ENCODE peak calls at places on chromosomes 7 and 10, in six cellular contexts. L is spleen, S is HCT116, D is adrenal gland, Y is transverse colon, P is gastrocnemius medialis. E is an unnamed sample. For H3K4me1, the result is how much of the 10 kb centered on the place peaks cover.

GRCh38 chr10:11354823-11355222 is 256.6 kb downstream of the USP6NL start:
- DNase-seq in L (no peak), S (no peak), D (no peak), Y (no peak), P (no peak), E (no peak)

GRCh38 chr7:56092789-56093531 is at the start of gene PHKG1:
- DNase-seq in L (peak), S (no peak), D (peak), Y (peak), P (peak), E (peak)

GRCh38 chr7:148472406-148472805 is 118.2 kb upstream of the C7orf33 start:
- DNase-seq in L (no peak), S (no peak), D (no peak), Y (no peak), P (no peak), E (no peak)

GRCh38 chr10:35626971-35627507 is 15.1 kb downstream of the FZD8 start:
- DNase-seq in L (no peak), S (no peak), D (no peak), Y (no peak), P (no peak), E (no peak)

GRCh38 chr7:1091019-1091643 is 3.2 kb downstream of the GPER1 start:
- DNase-seq in L (no peak), S (no peak), D (no peak), Y (no peak), P (no peak), E (no peak)

GRCh38 chr7:110943686-110944350 is 147.1 kb upstream of the LRRN3 start:
- DNase-seq in L (no peak), S (no peak), D (no peak), Y (no peak), P (no peak), E (no peak)

GRCh38 chr10:69377191-69377590 is 39.5 kb downstream of the TACR2 start:
- DNase-seq in L (no peak), S (no peak), D (no peak), Y (no peak), P (no peak), E (no peak)

GRCh38 chr10:47255866-47256265 is 44.1 kb upstream of the GDF10 start:
- DNase-seq in L (no peak), S (no peak), D (no peak), Y (no peak), P (no peak), E (no peak)

GRCh38 chr10:53597835-53598251 is 825.3 kb upstream of the MBL2 start:
- DNase-seq in L (no peak), S (no peak), D (no peak), Y (no peak), P (no peak), E (no peak)

GRCh38 chr7:34184466-34184865 is 279.1 kb downstream of the BMPER start:
- DNase-seq in L (no peak), S (no peak), D (no peak), Y (no peak), P (no peak), E (no peak)

GRCh38 chr7:105691692-105692564 is 110.6 kb upstream of the EFCAB10 start:
- DNase-seq in L (peak), S (no peak), D (peak), Y (peak), P (peak), E (peak)

GRCh38 chr10:12957081-12957480 is 44.4 kb downstream of the CCDC3 start:
- DNase-seq in L (no peak), S (no peak), D (no peak), Y (no peak), P (no peak), E (no peak)

GRCh38 chr10:11125004-11125403 is 107.3 kb downstream of the CELF2 start:
- DNase-seq in L (no peak), S (no peak), D (no peak), Y (no peak), P (no peak), E (no peak)

GRCh38 chr7:22435105-22435504 is 64.9 kb downstream of the STEAP1B start:
- DNase-seq in L (no peak), S (no peak), D (no peak), Y (no peak), P (no peak), E (no peak)

GRCh38 chr7:80537091-80537490 is 25.2 kb upstream of the GNAT3 start:
- DNase-seq in L (no peak), S (no peak), D (no peak), Y (no peak), P (no peak), E (no peak)

GRCh38 chr7:128008141-128008540 is 23.1 kb downstream of the LRRC4 start:
- DNase-seq in L (no peak), S (no peak), D (no peak), Y (no peak), P (no peak), E (no peak)

GRCh38 chr7:108592633-108593277 is 23.1 kb downstream of the DNAJB9 start:
- DNase-seq in L (no peak), S (no peak), D (no peak), Y (no peak), P (no peak), E (peak)

GRCh38 chr10:21293518-21294356 is 231.7 kb downstream of the SKIDA1 start:
- DNase-seq in L (no peak), S (no peak), D (no peak), Y (no peak), P (no peak), E (no peak)

GRCh38 chr7:44897299-44897698 is 12.0 kb upstream of the PURB start:
- DNase-seq in L (no peak), S (no peak), D (no peak), Y (no peak), P (no peak), E (no peak)

GRCh38 chr7:24778543-24779282 is 21.4 kb upstream of the GSDME start:
- DNase-seq in L (no peak), S (no peak), D (no peak), Y (no peak), P (peak), E (no peak)

DNA sequence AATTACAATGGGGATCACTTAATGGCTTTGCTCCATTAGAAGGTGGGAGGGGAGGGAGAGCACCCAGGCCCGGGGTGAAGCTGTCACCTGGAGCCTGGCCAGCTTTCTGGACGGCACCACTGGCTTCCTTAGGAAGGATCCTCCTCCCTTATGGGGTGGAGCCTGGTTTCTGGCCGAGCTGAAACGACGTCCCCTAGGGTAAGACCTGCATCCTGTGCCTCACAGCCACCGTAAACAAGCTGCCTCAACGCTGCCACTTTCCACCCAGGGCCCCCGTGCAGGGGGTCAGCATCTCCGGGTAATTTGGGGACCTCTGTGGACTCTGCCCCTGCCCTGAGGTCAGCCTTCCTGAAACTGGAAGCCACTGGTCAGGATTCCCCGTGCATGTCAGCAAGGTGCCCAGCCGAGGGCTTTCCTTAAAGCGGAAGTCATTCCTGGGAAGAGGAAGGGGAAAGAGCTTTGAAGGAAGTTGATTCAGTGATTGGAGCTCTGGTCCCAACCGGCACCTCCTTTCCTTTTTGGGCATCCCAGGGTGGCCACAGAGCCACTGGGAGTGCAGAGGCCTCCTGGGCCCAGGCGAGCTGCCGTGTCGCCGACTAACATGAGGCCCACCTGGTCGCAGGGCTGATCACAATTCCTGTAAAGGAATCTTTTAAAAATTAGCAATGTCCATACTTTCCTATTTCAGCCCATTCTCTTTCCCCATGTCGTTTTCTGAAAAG is 569.1 kb downstream of the DNAJB6 start:
- DNase-seq in L (no peak), S (peak), D (no peak), Y (no peak), P (no peak), E (no peak)
- H3K4me1 ChIP-seq in L (under half), S (under half), D (under half), Y (under half), P (under half), E (under half)

GRCh38 chr10:92692085-92692671 is 2.4 kb downstream of the HHEX start:
- DNase-seq in L (peak), S (no peak), D (peak), Y (no peak), P (no peak), E (no peak)
- TF ChIP-seq POLR2A in L (no peak), S (no peak), D (no peak), Y (no peak), P (no peak), E (no peak)

GRCh38 chr10:79176052-79176501 is 107.3 kb downstream of the ZMIZ1 start:
- DNase-seq in L (no peak), S (no peak), D (no peak), Y (no peak), P (no peak), E (no peak)

GRCh38 chr10:79178614-79179403 is 110.0 kb downstream of the ZMIZ1 start:
- DNase-seq in L (no peak), S (no peak), D (no peak), Y (no peak), P (no peak), E (no peak)

GRCh38 chr10:79179404-79180309 is 110.9 kb downstream of the ZMIZ1 start:
- DNase-seq in L (no peak), S (no peak), D (no peak), Y (no peak), P (no peak), E (no peak)

GRCh38 chr10:79178070-79178576 is 109.4 kb downstream of the ZMIZ1 start:
- DNase-seq in L (no peak), S (no peak), D (no peak), Y (no peak), P (no peak), E (no peak)

GRCh38 chr10:79176949-79177602 is 108.3 kb downstream of the ZMIZ1 start:
- DNase-seq in L (no peak), S (no peak), D (no peak), Y (no peak), P (no peak), E (no peak)
- H3K4me1 ChIP-seq in L (half or more), S (under half), D (under half), Y (half or more), P (under half), E (under half)

GRCh38 chr7:50356945-50357268 is 52.4 kb downstream of the IKZF1 start:
- DNase-seq in L (no peak), S (no peak), D (no peak), Y (no peak), P (no peak), E (no peak)

GRCh38 chr7:50358306-50358705 is 53.8 kb downstream of the IKZF1 start:
- DNase-seq in L (no peak), S (no peak), D (no peak), Y (no peak), P (no peak), E (no peak)

GRCh38 chr7:50355817-50356178 is 51.3 kb downstream of the IKZF1 start:
- DNase-seq in L (no peak), S (no peak), D (no peak), Y (no peak), P (no peak), E (no peak)

GRCh38 chr7:50357346-50357745 is 52.8 kb downstream of the IKZF1 start:
- DNase-seq in L (no peak), S (no peak), D (no peak), Y (no peak), P (no peak), E (no peak)

DNA sequence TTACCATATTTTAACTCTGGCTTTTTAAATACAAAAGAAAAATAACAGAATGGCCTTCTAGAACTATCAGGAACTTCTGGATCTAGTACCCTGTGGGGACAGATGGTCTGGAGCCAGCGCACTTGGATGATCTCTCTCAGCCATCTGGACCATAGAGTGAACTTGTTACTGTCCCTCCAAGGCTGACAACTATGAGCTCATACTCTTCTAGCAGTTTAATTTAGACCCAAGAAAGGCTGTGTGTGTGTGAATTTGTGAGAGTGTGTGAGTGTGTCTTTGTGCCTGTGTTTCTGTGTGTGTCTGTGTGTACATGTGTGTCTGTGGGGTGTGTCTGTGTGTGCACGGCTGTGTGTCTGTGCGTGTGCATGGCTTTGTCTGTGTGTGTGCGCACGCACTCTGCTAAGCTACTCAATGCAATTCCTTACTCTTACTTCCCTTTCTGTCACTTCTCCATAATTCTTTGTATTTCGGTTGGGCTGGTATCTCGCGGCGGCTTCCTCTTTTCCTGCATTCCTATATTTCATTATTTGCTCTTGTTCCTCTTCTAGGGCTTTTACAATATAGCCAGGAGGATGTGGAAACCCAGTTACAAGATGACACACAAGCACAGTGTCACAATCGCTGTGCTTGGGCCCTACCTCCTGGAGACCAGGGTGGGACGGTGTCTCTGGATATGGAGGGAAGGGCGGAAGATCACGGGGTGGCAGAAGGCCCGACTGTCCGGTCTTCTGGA is 51.9 kb downstream of the IKZF1 start:
- DNase-seq in L (peak), S (no peak), D (no peak), Y (no peak), P (no peak), E (no peak)
- TF ChIP-seq POLR2A in L (no peak), S (no peak), D (no peak), Y (no peak), P (no peak), E (no peak)

GRCh38 chr7:52500796-52501195 is 534.6 kb upstream of the POM121L12 start:
- DNase-seq in L (no peak), S (no peak), D (no peak), Y (no peak), P (no peak), E (no peak)

GRCh38 chr7:52502281-52502680 is 533.2 kb upstream of the POM121L12 start:
- DNase-seq in L (no peak), S (no peak), D (no peak), Y (no peak), P (no peak), E (no peak)

GRCh38 chr7:52501696-52502095 is 533.7 kb upstream of the POM121L12 start:
- DNase-seq in L (no peak), S (no peak), D (no peak), Y (no peak), P (no peak), E (no peak)

DNA sequence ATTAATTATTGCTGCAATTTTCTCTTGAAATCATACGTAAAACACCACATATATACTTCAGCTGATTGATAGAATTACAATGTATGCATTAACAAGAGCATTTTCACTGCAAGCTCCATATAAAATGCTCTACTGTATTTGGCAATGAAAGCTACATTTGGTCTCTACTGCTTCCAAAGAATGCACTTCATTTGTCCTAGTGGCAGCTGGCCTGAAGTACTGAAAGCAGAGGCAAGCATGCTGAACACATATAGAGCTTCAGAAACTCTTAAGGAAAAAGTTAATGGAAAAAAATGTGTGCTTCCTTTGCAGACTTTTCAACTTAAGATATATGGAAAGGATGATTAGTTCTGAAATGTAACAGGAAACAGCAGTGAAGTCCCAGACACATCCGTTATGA is 537.1 kb upstream of the POM121L12 start:
- DNase-seq in L (no peak), S (no peak), D (no peak), Y (no peak), P (no peak), E (no peak)
- H3K4me1 ChIP-seq in L (under half), S (under half), D (under half), Y (under half), P (under half), E (under half)

DNA sequence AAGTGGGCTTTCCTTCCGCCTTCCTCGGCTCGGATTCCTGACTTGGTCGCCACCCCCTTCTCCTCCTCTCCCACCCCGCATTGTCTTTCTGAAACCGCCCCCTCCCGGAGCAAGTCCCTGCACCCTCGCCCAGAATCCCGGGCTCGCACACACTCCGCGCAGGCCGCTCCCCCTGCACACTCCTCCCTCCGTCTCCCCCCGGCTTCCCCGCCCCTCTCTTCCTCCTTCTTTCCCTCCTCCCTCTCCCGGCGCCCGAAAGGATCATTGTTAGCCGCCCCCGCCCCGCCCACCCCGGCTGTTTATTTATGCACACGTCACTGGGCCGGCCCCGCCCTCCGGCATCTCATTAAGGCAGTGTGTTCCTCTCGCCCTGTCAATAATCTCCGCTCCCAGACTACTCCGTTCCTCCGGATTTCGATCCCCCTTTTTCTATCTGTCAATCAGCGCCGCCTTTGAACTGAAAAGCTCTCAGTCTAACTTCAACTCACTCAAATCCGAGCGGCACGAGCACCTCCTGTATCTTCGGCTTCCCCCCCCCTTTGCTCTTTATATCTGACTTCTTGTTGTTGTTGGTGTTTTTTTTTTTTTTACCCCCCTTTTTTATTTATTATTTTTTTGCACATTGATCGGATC is at the start of gene TCF7L2:
- DNase-seq in L (peak), S (peak), D (peak), Y (peak), P (peak), E (peak)
- TF ChIP-seq POLR2A in L (no peak), S (no peak), D (peak), Y (peak), P (peak), E (peak)

DNA sequence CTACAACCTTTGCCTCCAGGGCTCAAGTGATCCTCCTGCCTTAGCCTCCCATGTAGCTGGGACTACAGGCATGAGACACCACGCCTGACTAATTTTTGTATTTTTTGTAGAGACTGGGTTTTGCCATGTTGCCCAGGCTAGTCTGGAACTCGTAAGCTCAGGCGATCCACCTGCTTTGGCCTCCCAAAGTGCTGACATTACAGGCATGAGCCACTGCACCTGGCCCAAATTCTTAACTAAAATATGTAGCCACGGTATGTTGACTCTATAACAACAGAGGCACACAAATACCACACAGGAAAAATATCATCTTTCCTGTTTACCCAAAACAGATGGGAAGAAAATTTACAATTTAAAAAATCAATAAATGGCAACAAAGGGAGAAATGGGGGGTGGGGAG is 115.8 kb downstream of the ATE1 start:
- DNase-seq in L (no peak), S (no peak), D (no peak), Y (no peak), P (no peak), E (no peak)
- H3K4me1 ChIP-seq in L (under half), S (under half), D (under half), Y (under half), P (under half), E (under half)

GRCh38 chr10:70906031-70906804 is 17.9 kb upstream of the PCBD1 start:
- DNase-seq in L (peak), S (no peak), D (no peak), Y (no peak), P (no peak), E (no peak)

GRCh38 chr10:70905071-70906021 is 17.0 kb upstream of the PCBD1 start:
- DNase-seq in L (peak), S (no peak), D (no peak), Y (peak), P (no peak), E (no peak)

GRCh38 chr10:70902659-70903261 is 14.4 kb upstream of the PCBD1 start:
- DNase-seq in L (no peak), S (no peak), D (no peak), Y (no peak), P (no peak), E (no peak)

GRCh38 chr10:70901276-70901878 is 13.0 kb upstream of the PCBD1 start:
- DNase-seq in L (no peak), S (no peak), D (no peak), Y (peak), P (no peak), E (no peak)

GRCh38 chr10:70903262-70903921 is 15.0 kb upstream of the PCBD1 start:
- DNase-seq in L (peak), S (no peak), D (peak), Y (peak), P (peak), E (peak)
- TF ChIP-seq POLR2A in L (no peak), S (no peak), D (no peak), Y (no peak), P (no peak), E (no peak)